ENCODE peak calls at places on chromosomes 2 and 18, in five cellular contexts. L, K, V, Y and Z are unnamed samples.

GRCh38 chr2:19786408-19787058 is 115.2 kb downstream of the TTC32 start:
- DNase-seq in L (no peak), K (no peak), V (no peak), Y (no peak), Z (peak)

GRCh38 chr2:81658227-81658626 is 1353.7 kb upstream of the LRRTM1 start:
- DNase-seq in L (no peak), K (no peak), V (no peak), Y (no peak), Z (no peak)

GRCh38 chr18:77271720-77272481 is 22.3 kb downstream of the GALR1 start:
- DNase-seq in L (no peak), K (no peak), V (no peak), Y (no peak), Z (no peak)

GRCh38 chr2:29309090-29310054 is 194.2 kb downstream of the CLIP4 start:
- DNase-seq in L (no peak), K (no peak), V (peak), Y (peak), Z (no peak)

GRCh38 chr2:239725551-239725890 is 299.6 kb downstream of the NDUFA10 start:
- DNase-seq in L (no peak), K (no peak), V (no peak), Y (no peak), Z (peak)

GRCh38 chr18:22467760-22468553 is 50.2 kb upstream of the CTAGE1 start:
- DNase-seq in L (peak), K (no peak), V (no peak), Y (no peak), Z (no peak)

GRCh38 chr2:149928026-149928425 is 340.5 kb upstream of the MMADHC start:
- DNase-seq in L (no peak), K (no peak), V (no peak), Y (no peak), Z (no peak)

GRCh38 chr2:169091761-169092523 is 22.6 kb downstream of the DHRS9 start:
- DNase-seq in L (no peak), K (no peak), V (peak), Y (no peak), Z (no peak)

GRCh38 chr2:197197808-197198409 is 112.7 kb downstream of the ANKRD44 start:
- DNase-seq in L (no peak), K (no peak), V (no peak), Y (no peak), Z (no peak)

GRCh38 chr2:198811198-198811597 is 646.5 kb downstream of the SATB2 start:
- DNase-seq in L (no peak), K (no peak), V (no peak), Y (no peak), Z (no peak)

GRCh38 chr2:201704536-201704935 is 6.1 kb upstream of the MPP4 start:
- DNase-seq in L (no peak), K (no peak), V (no peak), Y (no peak), Z (no peak)

GRCh38 chr2:64165696-64166095 is 21.5 kb upstream of the PELI1 start:
- DNase-seq in L (no peak), K (no peak), V (no peak), Y (no peak), Z (no peak)

GRCh38 chr2:9217838-9218770 is 11.5 kb downstream of the ASAP2 start:
- DNase-seq in L (no peak), K (no peak), V (no peak), Y (no peak), Z (no peak)

GRCh38 chr2:181364492-181365175 is 92.6 kb upstream of the ITGA4 start:
- DNase-seq in L (no peak), K (no peak), V (no peak), Y (no peak), Z (no peak)

GRCh38 chr2:225010804-225011203 is 31.5 kb downstream of the DOCK10 start:
- DNase-seq in L (no peak), K (no peak), V (no peak), Y (no peak), Z (no peak)

GRCh38 chr2:156657809-156658208 is 221.6 kb downstream of the GPD2 start:
- DNase-seq in L (no peak), K (no peak), V (no peak), Y (no peak), Z (no peak)

GRCh38 chr18:11983592-11983991 is 2.3 kb downstream of the IMPA2 start:
- DNase-seq in L (no peak), K (no peak), V (no peak), Y (peak), Z (no peak)

GRCh38 chr2:219542931-219543595 is 546 bp downstream of the CHPF start:
- DNase-seq in L (no peak), K (no peak), V (no peak), Y (no peak), Z (no peak)

DNA sequence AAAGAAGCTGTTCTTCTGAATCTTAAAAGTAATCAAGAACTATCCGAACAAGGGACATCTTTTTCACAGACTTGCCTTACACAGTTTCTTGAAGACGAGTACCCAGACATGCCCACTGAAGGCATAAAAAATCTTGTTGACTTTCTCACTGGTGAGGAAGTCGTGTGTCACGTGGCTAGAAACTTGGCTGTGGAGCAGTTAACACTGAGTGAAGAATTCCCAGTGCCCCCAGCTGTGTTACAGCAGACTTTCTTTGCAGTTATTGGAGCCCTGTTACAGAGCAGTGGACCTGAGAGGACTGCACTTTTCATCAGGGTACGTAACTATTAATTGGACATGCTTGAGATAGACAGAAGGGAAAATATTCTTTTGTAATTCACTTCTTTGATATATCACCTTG is 2.4 kb downstream of the MRPL44 start:
- DNase-seq in L (no peak), K (no peak), V (peak), Y (peak), Z (no peak)
- H3K4me3 ChIP-seq in L (no peak), K (peak), V (no peak), Y (no peak), Z (peak)

GRCh38 chr2:43013821-43014345 is 212.5 kb downstream of the ZFP36L2 start:
- DNase-seq in L (no peak), K (no peak), V (no peak), Y (no peak), Z (peak)
- H3K27ac ChIP-seq in L (no peak), K (no peak), V (no peak), Y (no peak), Z (no peak)

GRCh38 chr2:238706673-238707072 is 141.2 kb upstream of the TWIST2 start:
- DNase-seq in L (no peak), K (no peak), V (no peak), Y (no peak), Z (no peak)
- TF ChIP-seq CTCF in L (peak), K (no peak), V (no peak), Y (no peak), Z (no peak)

GRCh38 chr2:44535376-44535775 is 173.6 kb downstream of the CAMKMT start:
- DNase-seq in L (no peak), K (no peak), V (no peak), Y (no peak), Z (no peak)
- H3K4me3 ChIP-seq in L (no peak), K (no peak), V (no peak), Y (no peak), Z (no peak)